ENCODE peak calls at places on chromosomes 13 and 19, in six cellular contexts. W is endothelial cell, Z is heart left ventricle, X is osteoblast, D is nephron progenitor cell, V is thoracic aorta. U is an unnamed sample.

GRCh38 chr13:45321230-45321629 is 19.8 kb downstream of the TPT1 start:
- DNase-seq in Z (no peak), D (no peak), X (no peak), V (no peak), W (no peak), U (no peak)

GRCh38 chr13:88248393-88248792 is 577.2 kb downstream of the SLITRK5 start:
- DNase-seq in Z (no peak), X (no peak), W (no peak), V (no peak), D (no peak), U (no peak)

GRCh38 chr13:36420437-36420891 is 11.8 kb upstream of the CCNA1 start:
- DNase-seq in W (peak), Z (peak), X (peak), V (peak), D (peak), U (peak)

GRCh38 chr13:98525852-98526512 is 50.9 kb downstream of the STK24 start:
- DNase-seq in X (no peak), D (no peak), Z (no peak), W (no peak), V (no peak), U (no peak)

GRCh38 chr19:38663156-38663651 is 15.8 kb downstream of the ACTN4 start:
- DNase-seq in W (no peak), D (peak), V (no peak), X (peak), Z (no peak), U (no peak)

GRCh38 chr19:1026189-1027019 is at the start of gene CNN2:
- DNase-seq in V (no peak), W (peak), Z (peak), D (peak), X (peak), U (peak)

GRCh38 chr13:106919638-106920037 is 351.7 kb upstream of the ARGLU1 start:
- DNase-seq in X (no peak), Z (peak), D (peak), V (peak), W (peak), U (no peak)

GRCh38 chr19:5006201-5006600 is 37.3 kb downstream of the KDM4B start:
- DNase-seq in X (peak), Z (no peak), D (no peak), V (no peak), W (no peak), U (no peak)

GRCh38 chr19:45637890-45638667 is 1.1 kb downstream of the EML2 start:
- DNase-seq in X (peak), W (no peak), D (no peak), V (no peak), Z (no peak), U (no peak)

GRCh38 chr19:34841780-34842179 is 68.8 kb upstream of the ZNF599 start:
- DNase-seq in W (no peak), X (no peak), Z (no peak), D (no peak), V (no peak), U (no peak)
- TF ChIP-seq CTCF in W (no peak), X (no peak), Z (no peak), D (no peak), V (no peak), U (no peak)

DNA sequence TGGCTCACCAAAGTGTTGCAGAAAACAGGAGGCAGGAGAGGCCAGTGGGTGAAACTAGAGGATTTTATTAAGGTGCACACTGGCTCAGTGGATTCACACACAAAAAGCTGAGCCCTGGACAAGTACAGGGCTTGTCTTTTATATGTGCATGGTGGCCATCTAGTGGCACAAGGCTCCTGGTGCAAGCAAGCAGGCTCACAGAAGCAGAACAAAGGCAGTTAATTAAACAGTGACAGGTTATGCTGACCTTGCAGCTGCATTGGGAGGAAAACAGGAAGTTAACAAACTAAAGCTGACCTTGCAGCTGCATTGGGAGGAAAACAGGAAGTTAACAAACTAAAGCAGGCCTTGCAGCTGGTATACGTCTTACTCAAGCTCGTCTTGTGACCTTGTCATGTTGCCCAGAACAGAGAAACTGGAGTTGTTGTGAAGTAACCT is 65.3 kb upstream of the ZNF681 start:
- DNase-seq in D (no peak), V (no peak), Z (no peak), X (no peak), W (peak), U (no peak)
- TF ChIP-seq CTCF in D (no peak), V (no peak), Z (no peak), X (no peak), W (no peak), U (no peak)

GRCh38 chr19:55640043-55640576 is 692 bp upstream of the ZNF580 start:
- DNase-seq in X (peak), Z (peak), D (no peak), W (no peak), V (no peak), U (no peak)
- TF ChIP-seq CTCF in X (peak), Z (peak), D (no peak), W (no peak), V (peak), U (no peak)

GRCh38 chr13:25881946-25882574 is 169.8 kb downstream of the SHISA2 start:
- DNase-seq in W (no peak), D (peak), Z (no peak), V (no peak), X (no peak), U (peak)
- TF ChIP-seq CTCF in W (no peak), D (no peak), Z (no peak), V (no peak), X (no peak), U (no peak)